ENCODE peak calls at places on chromosomes 1 and 21, in four cellular contexts. One of them, this sample, is unnamed.

GRCh38 chr1:86998727-86999126 is 84.3 kb downstream of the HS2ST1 start:
- DNase-seq in GM12864: no peak
- DNase-seq in stomach: no peak
- DNase-seq in astrocyte of the spinal cord: no peak
- DNase-seq in this sample: no peak

GRCh38 chr1:54016343-54017282 is 1.4 kb downstream of the LDLRAD1 start:
- DNase-seq in GM12864: no peak
- DNase-seq in stomach: peak; percentile 71
- DNase-seq in astrocyte of the spinal cord: peak; percentile 39
- DNase-seq in this sample: peak; percentile 80

GRCh38 chr1:33346921-33347649 is 26.2 kb upstream of the A3GALT2 start:
- DNase-seq in GM12864: no peak
- DNase-seq in stomach: peak; percentile 50
- DNase-seq in astrocyte of the spinal cord: peak; percentile 91
- DNase-seq in this sample: no peak

GRCh38 chr1:183822081-183822611 is 17.2 kb downstream of the RGL1 start:
- DNase-seq in GM12864: no peak
- DNase-seq in stomach: no peak
- DNase-seq in astrocyte of the spinal cord: no peak
- DNase-seq in this sample: no peak

GRCh38 chr1:2969870-2970291 is 51.4 kb upstream of the ACTRT2 start:
- DNase-seq in GM12864: no peak
- DNase-seq in stomach: no peak
- DNase-seq in astrocyte of the spinal cord: no peak
- DNase-seq in this sample: no peak

GRCh38 chr1:234533034-234533571 is 54.1 kb upstream of the TARBP1 start:
- DNase-seq in GM12864: no peak
- DNase-seq in stomach: no peak
- DNase-seq in astrocyte of the spinal cord: peak; percentile 94
- DNase-seq in this sample: no peak

GRCh38 chr1:13759072-13759471 is 59.1 kb downstream of the PRDM2 start:
- DNase-seq in GM12864: no peak
- DNase-seq in stomach: no peak
- DNase-seq in astrocyte of the spinal cord: no peak
- DNase-seq in this sample: peak; percentile 72

GRCh38 chr1:41588334-41588875 is 103.9 kb upstream of the EDN2 start:
- DNase-seq in GM12864: no peak
- DNase-seq in stomach: peak; percentile 17
- DNase-seq in astrocyte of the spinal cord: no peak
- DNase-seq in this sample: no peak

GRCh38 chr1:85334962-85335361 is 58.5 kb upstream of the BCL10 start:
- DNase-seq in GM12864: no peak
- DNase-seq in stomach: no peak
- DNase-seq in astrocyte of the spinal cord: peak; percentile 76
- DNase-seq in this sample: no peak

GRCh38 chr1:93567255-93567918 is 114.2 kb downstream of the BCAR3 start:
- DNase-seq in GM12864: no peak
- DNase-seq in stomach: no peak
- DNase-seq in astrocyte of the spinal cord: peak; percentile 79
- DNase-seq in this sample: no peak

GRCh38 chr21:42811960-42812359 is 67.4 kb downstream of the WDR4 start:
- DNase-seq in GM12864: no peak
- DNase-seq in stomach: no peak
- DNase-seq in astrocyte of the spinal cord: no peak
- DNase-seq in this sample: no peak

GRCh38 chr1:3670823-3671251 is 18.5 kb downstream of the TP73 start:
- DNase-seq in GM12864: no peak
- DNase-seq in stomach: no peak
- DNase-seq in astrocyte of the spinal cord: no peak
- DNase-seq in this sample: no peak

GRCh38 chr1:162632743-162633326 is 571 bp downstream of the DDR2 start:
- DNase-seq in GM12864: no peak
- DNase-seq in stomach: no peak
- DNase-seq in astrocyte of the spinal cord: peak; percentile 55
- DNase-seq in this sample: no peak

GRCh38 chr1:75732703-75733102 is 8.2 kb downstream of the ACADM start:
- DNase-seq in GM12864: no peak
- DNase-seq in stomach: no peak
- DNase-seq in astrocyte of the spinal cord: no peak
- DNase-seq in this sample: no peak

GRCh38 chr1:97138515-97139032 is 417.0 kb downstream of the PTBP2 start:
- DNase-seq in GM12864: no peak
- DNase-seq in stomach: no peak
- DNase-seq in astrocyte of the spinal cord: no peak
- DNase-seq in this sample: no peak

GRCh38 chr1:176857632-176858031 is 306.9 kb downstream of the ASTN1 start:
- DNase-seq in GM12864: no peak
- DNase-seq in stomach: no peak
- DNase-seq in astrocyte of the spinal cord: no peak
- DNase-seq in this sample: no peak

GRCh38 chr1:22969224-22969829 is 3.3 kb downstream of the LACTBL1 start:
- DNase-seq in GM12864: no peak
- DNase-seq in stomach: no peak
- DNase-seq in astrocyte of the spinal cord: peak; percentile 83
- DNase-seq in this sample: peak; percentile 75

GRCh38 chr21:46051379-46051770 is 46.5 kb upstream of the COL6A2 start:
- DNase-seq in GM12864: no peak
- DNase-seq in stomach: no peak
- DNase-seq in astrocyte of the spinal cord: no peak
- DNase-seq in this sample: no peak

GRCh38 chr21:18334066-18334465 is 69.5 kb downstream of the TMPRSS15 start:
- DNase-seq in GM12864: no peak
- DNase-seq in stomach: no peak
- DNase-seq in astrocyte of the spinal cord: no peak
- DNase-seq in this sample: no peak

GRCh38 chr1:192475329-192475728 is 100.2 kb upstream of the RGS1 start:
- DNase-seq in GM12864: no peak
- DNase-seq in stomach: no peak
- DNase-seq in astrocyte of the spinal cord: no peak
- DNase-seq in this sample: no peak

GRCh38 chr1:22319608-22320007 is 132.0 kb upstream of the ZBTB40 start:
- DNase-seq in GM12864: no peak
- DNase-seq in stomach: no peak
- DNase-seq in astrocyte of the spinal cord: no peak
- DNase-seq in this sample: no peak

GRCh38 chr1:183804916-183805734 is at the start of gene RGL1:
- DNase-seq in GM12864: no peak
- DNase-seq in stomach: peak; percentile 46
- DNase-seq in astrocyte of the spinal cord: peak; percentile 64
- DNase-seq in this sample: peak; percentile 84

GRCh38 chr1:171715813-171716251 is 26.0 kb downstream of the VAMP4 start:
- DNase-seq in GM12864: no peak
- DNase-seq in stomach: no peak
- DNase-seq in astrocyte of the spinal cord: no peak
- DNase-seq in this sample: no peak
- TF ChIP-seq CTCF in GM12864: no peak
- TF ChIP-seq CTCF in stomach: no peak
- TF ChIP-seq CTCF in astrocyte of the spinal cord: peak; percentile 44
- TF ChIP-seq CTCF in this sample: peak; percentile 45

GRCh38 chr1:185388346-185388745 is 71.3 kb upstream of the IVNS1ABP start:
- DNase-seq in GM12864: no peak
- DNase-seq in stomach: no peak
- DNase-seq in astrocyte of the spinal cord: no peak
- DNase-seq in this sample: no peak
- H3K4me3 ChIP-seq in GM12864: no peak overlapping the region
- H3K4me3 ChIP-seq in stomach: no peak overlapping the region
- H3K4me3 ChIP-seq in astrocyte of the spinal cord: no peak overlapping the region
- H3K4me3 ChIP-seq in this sample: no peak overlapping the region

GRCh38 chr1:58886611-58887010 is 102.8 kb upstream of the JUN start:
- DNase-seq in GM12864: no peak
- DNase-seq in stomach: no peak
- DNase-seq in astrocyte of the spinal cord: no peak
- DNase-seq in this sample: no peak
- TF ChIP-seq CTCF in GM12864: no peak
- TF ChIP-seq CTCF in stomach: no peak
- TF ChIP-seq CTCF in astrocyte of the spinal cord: no peak
- TF ChIP-seq CTCF in this sample: no peak

GRCh38 chr21:36428789-36429671 is 43.8 kb downstream of the CHAF1B start:
- DNase-seq in GM12864: no peak
- DNase-seq in stomach: no peak
- DNase-seq in astrocyte of the spinal cord: no peak
- DNase-seq in this sample: no peak
- H3K4me3 ChIP-seq in GM12864: no peak overlapping the region
- H3K4me3 ChIP-seq in stomach: no peak overlapping the region
- H3K4me3 ChIP-seq in astrocyte of the spinal cord: no peak overlapping the region
- H3K4me3 ChIP-seq in this sample: no peak overlapping the region

GRCh38 chr1:81548918-81549587 is 251.7 kb upstream of the ADGRL2 start:
- DNase-seq in GM12864: peak; percentile 44
- DNase-seq in stomach: no peak
- DNase-seq in astrocyte of the spinal cord: no peak
- DNase-seq in this sample: no peak

GRCh38 chr1:81550753-81551152 is 250.0 kb upstream of the ADGRL2 start:
- DNase-seq in GM12864: no peak
- DNase-seq in stomach: no peak
- DNase-seq in astrocyte of the spinal cord: no peak
- DNase-seq in this sample: peak; percentile 47

GRCh38 chr1:81547912-81548303 is 252.8 kb upstream of the ADGRL2 start:
- DNase-seq in GM12864: peak; percentile 44
- DNase-seq in stomach: no peak
- DNase-seq in astrocyte of the spinal cord: no peak
- DNase-seq in this sample: no peak

GRCh38 chr1:81547261-81547911 is 253.3 kb upstream of the ADGRL2 start:
- DNase-seq in GM12864: no peak
- DNase-seq in stomach: no peak
- DNase-seq in astrocyte of the spinal cord: no peak
- DNase-seq in this sample: no peak

DNA sequence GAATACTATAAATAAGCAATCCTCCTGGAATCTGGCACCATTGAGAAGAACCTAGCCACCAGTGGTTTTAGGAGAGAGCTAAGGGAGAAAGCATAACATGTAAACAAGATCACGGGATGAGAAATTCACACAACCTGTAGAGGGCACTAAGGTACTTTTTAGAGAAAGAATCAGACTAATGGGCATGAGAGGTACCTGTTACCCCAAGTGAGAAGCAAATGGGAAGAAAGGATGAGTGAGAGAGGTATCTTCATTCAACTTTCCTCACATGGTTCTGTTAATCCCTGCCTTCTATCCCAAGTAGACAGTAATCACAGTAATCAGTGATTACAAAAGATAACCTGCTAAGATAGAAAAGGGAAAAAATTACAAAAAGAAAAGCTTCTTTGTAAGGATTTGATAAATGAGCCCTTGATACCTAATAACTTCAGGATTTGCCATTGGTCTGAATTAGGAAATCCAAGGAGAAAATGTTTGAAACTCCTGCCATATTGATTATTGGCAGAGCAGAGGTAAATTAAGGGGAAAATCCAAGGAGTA is 251.1 kb upstream of the ADGRL2 start:
- DNase-seq in GM12864: peak; percentile 27
- DNase-seq in stomach: no peak
- DNase-seq in astrocyte of the spinal cord: peak; percentile 40
- DNase-seq in this sample: peak; percentile 18
- TF ChIP-seq CTCF in GM12864: peak; percentile 58
- TF ChIP-seq CTCF in stomach: peak; percentile 17
- TF ChIP-seq CTCF in astrocyte of the spinal cord: peak; percentile 47
- TF ChIP-seq CTCF in this sample: peak; percentile 74

GRCh38 chr1:43653339-43653738 is 3.4 kb downstream of the KDM4A start:
- DNase-seq in GM12864: no peak
- DNase-seq in stomach: no peak
- DNase-seq in astrocyte of the spinal cord: peak; percentile 39
- DNase-seq in this sample: no peak

GRCh38 chr1:43650306-43650941 is 475 bp downstream of the KDM4A start:
- DNase-seq in GM12864: peak; percentile 97
- DNase-seq in stomach: peak; percentile 97
- DNase-seq in astrocyte of the spinal cord: peak; percentile 99
- DNase-seq in this sample: peak; percentile 96

GRCh38 chr1:43651188-43651587 is 1.2 kb downstream of the KDM4A start:
- DNase-seq in GM12864: no peak
- DNase-seq in stomach: no peak
- DNase-seq in astrocyte of the spinal cord: no peak
- DNase-seq in this sample: no peak

GRCh38 chr1:43653893-43654292 is 3.9 kb downstream of the KDM4A start:
- DNase-seq in GM12864: peak; percentile 49
- DNase-seq in stomach: no peak
- DNase-seq in astrocyte of the spinal cord: no peak
- DNase-seq in this sample: no peak

DNA sequence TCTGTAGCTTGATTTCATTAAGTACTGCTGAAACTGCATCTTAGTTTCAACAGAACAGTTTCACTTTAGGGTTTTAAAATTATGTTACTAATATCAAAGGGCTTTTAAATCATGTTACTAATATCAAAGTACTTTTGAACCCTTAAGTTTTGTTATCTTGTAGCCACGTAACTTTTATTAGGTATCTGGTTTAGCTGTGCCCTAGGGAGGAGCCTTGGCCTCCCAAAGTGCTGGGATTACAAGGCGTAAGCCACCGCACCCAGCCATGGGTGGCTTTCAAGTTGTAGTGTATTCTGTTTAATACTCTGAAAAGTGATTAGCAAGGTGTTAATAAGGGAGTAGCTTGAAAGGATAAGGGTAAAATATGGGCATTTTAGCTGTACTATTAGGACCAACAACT is 2.0 kb downstream of the KDM4A start:
- DNase-seq in GM12864: no peak
- DNase-seq in stomach: no peak
- DNase-seq in astrocyte of the spinal cord: no peak
- DNase-seq in this sample: no peak
- H3K4me3 ChIP-seq in GM12864: peak overlapping the region; percentile 77
- H3K4me3 ChIP-seq in stomach: peak overlapping the region; percentile 83
- H3K4me3 ChIP-seq in astrocyte of the spinal cord: peak overlapping the region; percentile 87
- H3K4me3 ChIP-seq in this sample: peak overlapping the region; percentile 88

DNA sequence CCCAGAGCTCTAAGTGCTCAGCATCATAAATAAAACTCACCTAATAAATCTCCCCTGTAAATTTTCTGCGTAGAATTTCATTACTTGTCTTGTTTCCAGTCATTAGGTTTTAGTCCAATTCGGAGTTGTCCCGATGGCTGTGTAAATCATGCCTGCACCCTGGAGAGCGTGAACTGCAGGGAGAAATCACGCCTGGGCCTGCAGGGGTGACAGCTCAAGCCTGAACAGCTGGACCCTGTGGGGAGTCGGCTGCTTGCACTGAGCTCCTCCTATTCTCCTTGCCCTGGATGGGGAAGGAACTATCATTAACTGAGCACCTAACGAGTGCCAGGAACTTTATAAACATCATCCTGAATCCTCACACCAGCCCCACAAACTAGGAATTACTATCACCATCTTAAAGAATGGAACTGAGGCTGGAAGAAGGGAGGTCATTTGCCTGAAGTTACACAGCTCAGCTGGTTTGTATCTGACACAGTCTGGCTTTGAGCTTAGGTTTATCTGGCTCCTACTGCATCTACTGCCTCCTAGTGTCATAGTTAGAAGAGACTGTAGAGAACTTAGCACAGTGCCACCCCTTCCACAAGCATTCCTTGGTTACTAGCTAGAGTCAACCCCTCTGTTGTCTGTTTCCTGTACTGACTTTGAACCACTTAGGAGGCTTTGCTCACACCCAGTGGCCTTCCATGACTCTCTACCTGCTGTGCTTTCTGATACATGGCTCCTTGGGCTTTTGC is 25.1 kb upstream of the POU3F1 start:
- DNase-seq in GM12864: no peak
- DNase-seq in stomach: no peak
- DNase-seq in astrocyte of the spinal cord: peak; percentile 22
- DNase-seq in this sample: no peak
- TF ChIP-seq CTCF in GM12864: peak; percentile 70
- TF ChIP-seq CTCF in stomach: no peak
- TF ChIP-seq CTCF in astrocyte of the spinal cord: peak; percentile 50
- TF ChIP-seq CTCF in this sample: peak; percentile 35